ENCODE peak calls at places on chromosome 9, in six cellular contexts. One of them, this sample, is unnamed. For H3K4me1 and H3K9me3, the result is how much of the 10 kb centered on the place peaks cover.

GRCh38 chr9:126642009-126642744 is 28.4 kb downstream of the LMX1B start:
- DNase-seq in lung: no peak
- DNase-seq in cardiac muscle cell: no peak
- DNase-seq in mammary epithelial cell: no peak
- DNase-seq in CD8-positive, alpha-beta T cell: no peak
- DNase-seq in BE2C: no peak
- DNase-seq in this sample: no peak

GRCh38 chr9:101311759-101312420 is 72.9 kb downstream of the BAAT start:
- DNase-seq in mammary epithelial cell: peak
- DNase-seq in BE2C: peak
- DNase-seq in CD8-positive, alpha-beta T cell: no peak
- DNase-seq in lung: no peak
- DNase-seq in cardiac muscle cell: peak
- DNase-seq in this sample: no peak

GRCh38 chr9:471320-471719 is 256.7 kb downstream of the DOCK8 start:
- DNase-seq in cardiac muscle cell: no peak
- DNase-seq in mammary epithelial cell: no peak
- DNase-seq in CD8-positive, alpha-beta T cell: no peak
- DNase-seq in BE2C: no peak
- DNase-seq in lung: no peak
- DNase-seq in this sample: no peak

GRCh38 chr9:124818431-124819281 is 34.6 kb upstream of the WDR38 start:
- DNase-seq in mammary epithelial cell: peak
- DNase-seq in lung: no peak
- DNase-seq in cardiac muscle cell: no peak
- DNase-seq in CD8-positive, alpha-beta T cell: no peak
- DNase-seq in BE2C: peak
- DNase-seq in this sample: no peak

GRCh38 chr9:21761309-21761901 is 41.0 kb upstream of the MTAP start:
- DNase-seq in cardiac muscle cell: no peak
- DNase-seq in lung: no peak
- DNase-seq in BE2C: no peak
- DNase-seq in CD8-positive, alpha-beta T cell: no peak
- DNase-seq in mammary epithelial cell: no peak
- DNase-seq in this sample: no peak

GRCh38 chr9:88197016-88197415 is 58.7 kb upstream of the SPATA31C2 start:
- DNase-seq in BE2C: no peak
- DNase-seq in cardiac muscle cell: peak
- DNase-seq in CD8-positive, alpha-beta T cell: no peak
- DNase-seq in lung: no peak
- DNase-seq in mammary epithelial cell: peak
- DNase-seq in this sample: no peak

GRCh38 chr9:92759446-92759845 is 5.2 kb downstream of the BICD2 start:
- DNase-seq in cardiac muscle cell: no peak
- DNase-seq in mammary epithelial cell: no peak
- DNase-seq in lung: no peak
- DNase-seq in BE2C: no peak
- DNase-seq in CD8-positive, alpha-beta T cell: no peak
- DNase-seq in this sample: no peak

GRCh38 chr9:131853434-131853833 is 113.6 kb upstream of the RAPGEF1 start:
- DNase-seq in BE2C: no peak
- DNase-seq in cardiac muscle cell: no peak
- DNase-seq in CD8-positive, alpha-beta T cell: no peak
- DNase-seq in lung: no peak
- DNase-seq in mammary epithelial cell: no peak
- DNase-seq in this sample: no peak

GRCh38 chr9:127177221-127177620 is 54.8 kb upstream of the ANGPTL2 start:
- DNase-seq in BE2C: no peak
- DNase-seq in lung: no peak
- DNase-seq in mammary epithelial cell: no peak
- DNase-seq in cardiac muscle cell: no peak
- DNase-seq in CD8-positive, alpha-beta T cell: no peak
- DNase-seq in this sample: no peak

GRCh38 chr9:134870746-134871667 is 9.6 kb upstream of the FCN2 start:
- DNase-seq in BE2C: no peak
- DNase-seq in CD8-positive, alpha-beta T cell: no peak
- DNase-seq in mammary epithelial cell: no peak
- DNase-seq in lung: no peak
- DNase-seq in cardiac muscle cell: no peak
- DNase-seq in this sample: no peak

GRCh38 chr9:122941560-122942234 is 877 bp downstream of the RABGAP1 start:
- DNase-seq in cardiac muscle cell: peak
- DNase-seq in BE2C: no peak
- DNase-seq in lung: no peak
- DNase-seq in mammary epithelial cell: peak
- DNase-seq in CD8-positive, alpha-beta T cell: no peak
- DNase-seq in this sample: no peak

GRCh38 chr9:126507318-126508109 is 106.2 kb upstream of the LMX1B start:
- DNase-seq in cardiac muscle cell: no peak
- DNase-seq in CD8-positive, alpha-beta T cell: no peak
- DNase-seq in BE2C: peak
- DNase-seq in mammary epithelial cell: no peak
- DNase-seq in lung: no peak
- DNase-seq in this sample: no peak

GRCh38 chr9:37329576-37329975 is 92.9 kb upstream of the GRHPR start:
- DNase-seq in cardiac muscle cell: peak
- DNase-seq in lung: no peak
- DNase-seq in BE2C: peak
- DNase-seq in mammary epithelial cell: peak
- DNase-seq in CD8-positive, alpha-beta T cell: no peak
- DNase-seq in this sample: no peak

GRCh38 chr9:128901822-128902221 is 19.0 kb upstream of the PHYHD1 start:
- DNase-seq in lung: no peak
- DNase-seq in mammary epithelial cell: no peak
- DNase-seq in CD8-positive, alpha-beta T cell: no peak
- DNase-seq in BE2C: no peak
- DNase-seq in cardiac muscle cell: no peak
- DNase-seq in this sample: no peak

GRCh38 chr9:131593255-131593820 is 48.0 kb downstream of the PRRT1B start:
- DNase-seq in mammary epithelial cell: no peak
- DNase-seq in CD8-positive, alpha-beta T cell: no peak
- DNase-seq in lung: no peak
- DNase-seq in BE2C: no peak
- DNase-seq in cardiac muscle cell: peak
- DNase-seq in this sample: no peak

GRCh38 chr9:95511232-95511951 is 5.4 kb downstream of the PTCH1 start:
- DNase-seq in cardiac muscle cell: peak
- DNase-seq in mammary epithelial cell: peak
- DNase-seq in BE2C: peak
- DNase-seq in CD8-positive, alpha-beta T cell: peak
- DNase-seq in lung: peak
- DNase-seq in this sample: no peak

GRCh38 chr9:18887546-18887945 is 145.5 kb downstream of the SAXO1 start:
- DNase-seq in mammary epithelial cell: no peak
- DNase-seq in lung: no peak
- DNase-seq in BE2C: no peak
- DNase-seq in CD8-positive, alpha-beta T cell: no peak
- DNase-seq in cardiac muscle cell: no peak
- DNase-seq in this sample: no peak

GRCh38 chr9:120712539-120713031 is 1.7 kb downstream of the MEGF9 start:
- DNase-seq in lung: no peak
- DNase-seq in CD8-positive, alpha-beta T cell: no peak
- DNase-seq in BE2C: no peak
- DNase-seq in mammary epithelial cell: no peak
- DNase-seq in cardiac muscle cell: no peak
- DNase-seq in this sample: no peak

GRCh38 chr9:23829580-23830458 is 3.8 kb upstream of the ELAVL2 start:
- DNase-seq in CD8-positive, alpha-beta T cell: no peak
- DNase-seq in BE2C: no peak
- DNase-seq in lung: no peak
- DNase-seq in mammary epithelial cell: peak
- DNase-seq in cardiac muscle cell: peak
- DNase-seq in this sample: no peak

GRCh38 chr9:70564464-70565190 is 150.2 kb upstream of the KLF9 start:
- DNase-seq in CD8-positive, alpha-beta T cell: no peak
- DNase-seq in BE2C: no peak
- DNase-seq in cardiac muscle cell: no peak
- DNase-seq in mammary epithelial cell: no peak
- DNase-seq in lung: no peak
- DNase-seq in this sample: no peak

GRCh38 chr9:122140368-122141193 is 19.0 kb downstream of the NDUFA8 start:
- DNase-seq in mammary epithelial cell: peak
- DNase-seq in lung: no peak
- DNase-seq in CD8-positive, alpha-beta T cell: no peak
- DNase-seq in BE2C: no peak
- DNase-seq in cardiac muscle cell: no peak
- DNase-seq in this sample: no peak

GRCh38 chr9:98958271-98958989 is 14.7 kb downstream of the COL15A1 start:
- DNase-seq in lung: no peak
- DNase-seq in mammary epithelial cell: no peak
- DNase-seq in BE2C: no peak
- DNase-seq in cardiac muscle cell: peak
- DNase-seq in CD8-positive, alpha-beta T cell: no peak
- DNase-seq in this sample: no peak

DNA sequence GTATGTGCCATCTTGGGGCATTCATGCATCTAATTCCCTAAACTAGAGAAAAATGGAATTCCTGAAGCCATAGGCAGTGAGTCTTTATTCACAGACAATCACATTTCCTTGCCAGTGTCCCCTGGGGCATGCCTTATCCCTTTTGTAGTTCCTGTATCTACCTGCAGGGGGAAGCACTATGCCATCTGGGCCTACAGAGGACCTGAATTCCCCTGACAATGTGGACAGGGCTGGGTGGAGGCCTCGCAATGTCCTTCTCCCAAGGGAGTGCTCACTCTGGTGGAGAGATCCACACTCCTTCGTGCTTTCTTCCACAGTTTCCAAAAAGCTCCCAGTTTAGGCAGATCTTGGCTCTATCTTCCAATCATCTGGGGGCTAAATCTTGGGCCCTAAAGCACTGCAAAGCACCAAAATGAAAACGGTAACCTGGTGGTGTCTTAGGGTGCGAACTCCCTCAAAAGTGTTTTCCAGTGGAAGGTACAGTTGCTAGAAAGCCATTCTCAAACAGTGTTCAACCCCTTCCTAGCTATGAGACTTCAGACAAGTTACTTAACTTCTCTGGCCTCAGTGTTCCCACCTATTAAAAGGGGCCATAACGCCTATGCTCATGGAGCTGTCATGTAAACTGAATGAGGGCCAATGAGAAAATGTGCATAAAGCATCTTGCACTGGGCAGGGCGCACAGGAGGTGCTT is 17.5 kb downstream of the WHRN start:
- DNase-seq in mammary epithelial cell: peak
- DNase-seq in CD8-positive, alpha-beta T cell: peak
- DNase-seq in lung: peak
- DNase-seq in cardiac muscle cell: peak
- DNase-seq in BE2C: peak
- DNase-seq in this sample: peak
- H3K4me3 ChIP-seq in mammary epithelial cell: no peak
- H3K4me3 ChIP-seq in CD8-positive, alpha-beta T cell: no peak
- H3K4me3 ChIP-seq in lung: no peak
- H3K4me3 ChIP-seq in cardiac muscle cell: no peak
- H3K4me3 ChIP-seq in BE2C: no peak
- H3K4me3 ChIP-seq in this sample: no peak

GRCh38 chr9:136678624-136679023 is 8.6 kb downstream of the AGPAT2 start:
- DNase-seq in CD8-positive, alpha-beta T cell: no peak
- DNase-seq in BE2C: no peak
- DNase-seq in lung: no peak
- DNase-seq in mammary epithelial cell: no peak
- DNase-seq in cardiac muscle cell: no peak
- DNase-seq in this sample: no peak

GRCh38 chr9:136676920-136677686 is 10.2 kb downstream of the AGPAT2 start:
- DNase-seq in CD8-positive, alpha-beta T cell: no peak
- DNase-seq in lung: no peak
- DNase-seq in BE2C: no peak
- DNase-seq in mammary epithelial cell: no peak
- DNase-seq in cardiac muscle cell: no peak
- DNase-seq in this sample: no peak

GRCh38 chr9:136679431-136679941 is 7.8 kb downstream of the AGPAT2 start:
- DNase-seq in CD8-positive, alpha-beta T cell: no peak
- DNase-seq in lung: peak
- DNase-seq in mammary epithelial cell: no peak
- DNase-seq in BE2C: no peak
- DNase-seq in cardiac muscle cell: peak
- DNase-seq in this sample: no peak

GRCh38 chr9:136676297-136676794 is 10.9 kb downstream of the AGPAT2 start:
- DNase-seq in lung: no peak
- DNase-seq in CD8-positive, alpha-beta T cell: no peak
- DNase-seq in mammary epithelial cell: no peak
- DNase-seq in cardiac muscle cell: no peak
- DNase-seq in BE2C: no peak
- DNase-seq in this sample: no peak

GRCh38 chr9:136678034-136678433 is 9.2 kb downstream of the AGPAT2 start:
- DNase-seq in CD8-positive, alpha-beta T cell: no peak
- DNase-seq in BE2C: no peak
- DNase-seq in cardiac muscle cell: no peak
- DNase-seq in mammary epithelial cell: no peak
- DNase-seq in lung: no peak
- DNase-seq in this sample: no peak
- H3K4me1 ChIP-seq in CD8-positive, alpha-beta T cell: under half
- H3K4me1 ChIP-seq in BE2C: under half
- H3K4me1 ChIP-seq in cardiac muscle cell: under half
- H3K4me1 ChIP-seq in mammary epithelial cell: under half
- H3K4me1 ChIP-seq in lung: under half
- H3K4me1 ChIP-seq in this sample: under half

DNA sequence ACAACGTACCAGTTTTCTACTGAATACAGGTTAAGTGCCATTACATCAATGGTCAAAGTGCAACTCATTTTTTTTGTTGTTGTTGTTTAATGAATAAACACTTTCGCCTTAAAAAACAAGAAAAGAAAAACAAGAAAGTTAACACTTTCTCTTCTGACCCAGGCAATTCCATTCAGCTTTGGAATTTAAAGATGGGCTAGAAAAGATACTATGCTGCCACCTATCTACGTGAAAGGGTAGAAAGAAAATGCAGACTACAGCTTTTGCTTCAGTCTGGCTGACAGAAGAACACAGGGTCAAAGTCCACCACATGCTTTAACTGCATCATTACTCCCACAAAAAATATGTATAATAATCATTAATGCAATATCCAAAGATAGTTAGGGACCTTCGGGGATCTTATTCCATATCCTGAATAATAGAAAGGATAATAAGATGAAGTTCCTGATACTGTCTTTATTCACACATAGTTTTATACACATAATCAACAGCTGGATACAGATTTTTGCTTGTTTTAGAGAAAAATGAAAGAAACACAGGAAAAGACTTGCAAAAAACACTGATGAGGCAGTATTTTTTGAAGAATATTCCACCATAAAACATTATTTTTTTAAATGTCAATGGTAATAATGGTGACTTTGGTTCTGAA is 40.4 kb downstream of the ZDHHC21 start:
- DNase-seq in CD8-positive, alpha-beta T cell: no peak
- DNase-seq in lung: no peak
- DNase-seq in BE2C: no peak
- DNase-seq in cardiac muscle cell: peak
- DNase-seq in mammary epithelial cell: peak
- DNase-seq in this sample: no peak
- H3K9me3 ChIP-seq in CD8-positive, alpha-beta T cell: under half
- H3K9me3 ChIP-seq in lung: under half
- H3K9me3 ChIP-seq in BE2C: under half
- H3K9me3 ChIP-seq in cardiac muscle cell: under half
- H3K9me3 ChIP-seq in mammary epithelial cell: under half
- H3K9me3 ChIP-seq in this sample: under half

DNA sequence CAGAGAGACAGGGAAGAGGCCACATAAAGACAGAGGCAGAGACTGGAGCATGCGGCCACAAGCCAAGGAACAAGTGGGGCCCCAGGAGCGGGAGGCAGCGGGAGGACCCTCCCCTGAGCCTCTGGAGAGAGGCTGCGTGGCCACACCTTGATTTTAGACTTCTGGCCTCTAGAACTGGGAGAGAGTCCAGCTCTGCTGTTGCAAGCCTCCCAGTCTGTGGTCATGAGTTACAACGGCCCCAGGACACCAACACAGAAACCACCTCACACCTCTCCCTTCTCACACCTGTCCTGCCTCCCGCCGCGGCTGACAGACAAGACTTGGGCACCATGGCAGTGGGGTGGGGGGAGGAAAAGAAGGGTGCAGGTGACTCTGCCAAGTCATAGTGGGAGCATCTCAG is 2.2 kb downstream of the INPP5E start:
- DNase-seq in BE2C: no peak
- DNase-seq in lung: no peak
- DNase-seq in CD8-positive, alpha-beta T cell: peak
- DNase-seq in mammary epithelial cell: peak
- DNase-seq in cardiac muscle cell: peak
- DNase-seq in this sample: no peak
- H3K4me3 ChIP-seq in BE2C: peak
- H3K4me3 ChIP-seq in lung: no peak
- H3K4me3 ChIP-seq in CD8-positive, alpha-beta T cell: no peak
- H3K4me3 ChIP-seq in mammary epithelial cell: peak
- H3K4me3 ChIP-seq in cardiac muscle cell: peak
- H3K4me3 ChIP-seq in this sample: no peak